ENCODE peak calls at places on chromosomes 12 and 14, in six cellular contexts. M is SK-N-SH, N is HepG2, B is GM12878, P is K562, G is HCT116. Y is an unnamed sample.

GRCh38 chr14:98208074-98208675 is 1063.8 kb downstream of the BCL11B start:
- DNase-seq in P (no peak), B (no peak), M (no peak), N (no peak), G (no peak), Y (no peak)

GRCh38 chr12:132178801-132179401 is 34.6 kb downstream of the NOC4L start:
- DNase-seq in B (no peak), G (no peak), N (no peak), M (no peak), P (no peak), Y (peak)

GRCh38 chr12:13024151-13024946 is 19.8 kb upstream of the FAM234B start:
- DNase-seq in M (no peak), G (peak), B (no peak), P (peak), N (peak), Y (peak)

GRCh38 chr12:54981796-54982195 is 2.8 kb downstream of the TESPA1 start:
- DNase-seq in N (no peak), G (no peak), M (no peak), B (no peak), P (no peak), Y (no peak)

GRCh38 chr14:43540948-43541347 is 966.1 kb downstream of the FSCB start:
- DNase-seq in G (no peak), P (no peak), M (peak), B (no peak), N (peak), Y (peak)

GRCh38 chr12:68497702-68498101 is 113.0 kb upstream of the RAP1B start:
- DNase-seq in M (no peak), B (peak), G (peak), P (no peak), N (no peak), Y (no peak)

GRCh38 chr14:103142031-103142430 is 18.8 kb downstream of the TNFAIP2 start:
- DNase-seq in M (no peak), G (no peak), N (no peak), B (no peak), P (no peak), Y (no peak)

GRCh38 chr12:14723763-14724162 is 27.4 kb upstream of the GUCY2C start:
- DNase-seq in B (peak), M (peak), N (peak), P (peak), G (peak), Y (peak)

GRCh38 chr14:92481386-92481785 is 32.2 kb upstream of the RIN3 start:
- DNase-seq in G (no peak), B (no peak), P (no peak), M (no peak), N (no peak), Y (no peak)

GRCh38 chr14:75972729-75973480 is 8.9 kb downstream of the TGFB3 start:
- DNase-seq in P (no peak), B (no peak), G (no peak), N (no peak), M (peak), Y (peak)

GRCh38 chr14:24436355-24437019 is 6.1 kb downstream of the SDR39U1 start:
- DNase-seq in P (peak), N (peak), M (peak), G (peak), B (no peak), Y (peak)

GRCh38 chr12:124391340-124392261 is 96.7 kb downstream of the RFLNA start:
- DNase-seq in B (peak), G (peak), M (no peak), P (no peak), N (no peak), Y (no peak)

GRCh38 chr14:79293482-79293881 is 917.8 kb downstream of the DIO2 start:
- DNase-seq in P (no peak), B (no peak), N (no peak), G (no peak), M (no peak), Y (no peak)

GRCh38 chr12:94745562-94745961 is 95.2 kb upstream of the TMCC3 start:
- DNase-seq in B (no peak), P (no peak), G (no peak), M (no peak), N (no peak), Y (no peak)

GRCh38 chr12:52235822-52236291 is 2.8 kb downstream of the KRT7 start:
- DNase-seq in M (peak), G (no peak), B (no peak), P (no peak), N (no peak), Y (no peak)

GRCh38 chr12:56629459-56630179 is 507 bp downstream of the BAZ2A start:
- DNase-seq in P (peak), G (no peak), M (peak), B (no peak), N (no peak), Y (peak)

GRCh38 chr14:35534130-35534883 is at the start of gene INSM2:
- DNase-seq in P (peak), N (no peak), B (no peak), M (no peak), G (no peak), Y (peak)

GRCh38 chr14:102728509-102728908 is 48.7 kb upstream of the TRAF3 start:
- DNase-seq in M (no peak), P (no peak), G (no peak), N (no peak), B (no peak), Y (no peak)

GRCh38 chr12:67633708-67634107 is 14.8 kb upstream of the DYRK2 start:
- DNase-seq in N (no peak), M (no peak), G (no peak), P (no peak), B (no peak), Y (no peak)

GRCh38 chr14:78767436-78767835 is 597.3 kb downstream of the NRXN3 start:
- DNase-seq in B (no peak), M (no peak), N (no peak), P (no peak), G (no peak), Y (no peak)

GRCh38 chr12:16348435-16349131 is 1.1 kb downstream of the MGST1 start:
- DNase-seq in B (peak), G (no peak), N (no peak), P (no peak), M (no peak), Y (peak)

GRCh38 chr12:29957835-29958234 is 174.1 kb upstream of the TMTC1 start:
- DNase-seq in G (no peak), P (no peak), B (no peak), M (no peak), N (no peak), Y (no peak)

GRCh38 chr12:90677552-90677951 is 277.4 kb downstream of the CCER1 start:
- DNase-seq in B (no peak), G (no peak), M (no peak), N (no peak), P (no peak), Y (no peak)

GRCh38 chr12:12975322-12976077 is 23.5 kb upstream of the GPRC5D start:
- DNase-seq in P (peak), G (peak), N (peak), M (peak), B (no peak), Y (peak)

GRCh38 chr14:53537421-53538315 is 384.5 kb upstream of the DDHD1 start:
- DNase-seq in M (no peak), B (no peak), G (no peak), P (no peak), N (no peak), Y (peak)

GRCh38 chr12:123971770-123972447 is 722 bp downstream of the CCDC92 start:
- DNase-seq in B (no peak), M (peak), N (peak), G (no peak), P (no peak), Y (peak)

GRCh38 chr12:42812086-42812485 is 222.5 kb upstream of the PRICKLE1 start:
- DNase-seq in N (no peak), G (no peak), P (no peak), M (no peak), B (no peak), Y (no peak)

GRCh38 chr12:122886851-122887816 is 8.8 kb downstream of the VPS37B start:
- DNase-seq in M (no peak), P (no peak), B (peak), N (no peak), G (peak), Y (no peak)

GRCh38 chr14:85118274-85118673 is 411.7 kb upstream of the FLRT2 start:
- DNase-seq in G (no peak), M (no peak), B (no peak), N (no peak), P (no peak), Y (no peak)

GRCh38 chr12:162467-163307 is 51.3 kb downstream of the SLC6A12 start:
- DNase-seq in N (no peak), G (no peak), P (no peak), M (peak), B (no peak), Y (peak)

GRCh38 chr14:74528886-74529285 is 35.3 kb downstream of the ISCA2 start:
- DNase-seq in M (no peak), B (no peak), N (no peak), G (no peak), P (no peak), Y (no peak)

DNA sequence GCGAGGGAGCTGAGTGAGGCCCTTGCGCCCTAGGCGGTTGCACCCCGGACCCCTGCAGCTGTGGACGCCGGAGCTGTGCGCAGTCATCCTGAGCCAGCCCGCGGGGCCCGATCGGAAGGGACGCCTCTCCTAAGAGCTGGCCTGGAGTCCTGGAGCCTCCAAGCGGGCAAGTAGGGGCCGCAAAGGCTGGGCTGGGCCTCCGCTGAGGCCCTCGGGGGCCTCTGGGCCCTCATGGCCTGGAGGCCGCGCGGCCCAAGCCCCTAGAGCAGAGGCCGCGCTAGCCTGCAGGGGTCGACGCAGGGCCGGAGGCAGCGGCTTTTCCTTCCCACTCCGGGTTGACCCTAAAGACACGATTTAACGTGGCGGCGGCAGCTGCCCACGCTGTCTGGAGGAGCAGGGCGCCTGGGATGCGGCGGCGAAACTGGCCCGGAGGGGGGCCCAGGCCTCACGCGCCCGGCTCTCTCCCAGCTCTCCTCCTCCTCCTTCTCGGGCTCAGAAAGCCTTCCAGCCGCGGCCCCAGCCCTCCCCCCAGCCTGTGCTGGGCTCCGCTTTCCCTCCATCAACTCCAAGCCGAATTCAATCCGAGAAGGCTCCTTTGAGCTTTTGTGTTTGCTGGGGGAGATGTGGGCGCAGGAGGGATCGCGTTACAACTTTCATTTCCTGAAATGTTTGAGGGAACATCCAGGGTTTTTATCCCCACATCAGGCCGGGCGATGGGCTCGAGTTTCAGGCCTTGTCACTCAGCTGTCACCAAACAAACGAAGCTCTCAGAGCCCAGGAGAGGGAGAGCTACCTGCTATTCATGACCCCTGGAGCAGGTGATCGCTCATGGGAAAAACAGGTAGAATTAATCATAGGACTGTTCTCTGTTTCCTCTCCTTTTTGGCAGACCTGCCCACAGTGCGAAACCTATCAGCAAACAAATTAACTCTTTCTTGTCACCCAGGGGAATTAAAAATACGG is 11.5 kb downstream of the SIX1 start:
- DNase-seq in B (no peak), M (peak), P (no peak), G (no peak), N (no peak), Y (peak)
- H2AFZ ChIP-seq in B (no peak), M (peak), P (no peak), G (no peak), N (no peak), Y (peak)

DNA sequence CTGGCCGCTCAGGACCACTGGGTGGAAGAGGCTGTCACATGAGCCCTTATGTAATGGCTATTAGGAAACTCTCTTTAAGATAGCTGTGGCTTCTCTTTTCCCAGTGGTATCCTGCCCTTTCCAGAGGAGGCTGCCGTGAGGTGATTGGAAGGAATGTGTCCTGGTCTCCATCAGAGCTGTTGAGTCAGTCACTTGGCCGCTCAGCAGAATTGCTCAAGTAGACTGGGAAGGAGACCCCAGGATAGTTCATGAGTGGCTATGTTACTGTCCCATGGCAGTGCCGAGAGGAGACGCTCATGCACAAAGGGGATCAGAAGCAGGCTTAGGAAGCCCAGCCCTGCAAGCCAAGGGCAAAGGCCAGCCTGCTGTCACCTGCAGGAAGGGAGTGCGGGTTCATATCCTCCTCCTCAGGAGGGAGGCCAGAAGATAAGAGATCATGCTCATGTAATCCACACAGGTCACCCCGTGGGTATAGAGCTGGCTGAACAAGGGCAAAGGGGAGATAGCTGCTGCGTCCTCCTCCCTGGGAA is 136.9 kb upstream of the MAX start:
- DNase-seq in P (no peak), G (no peak), N (peak), M (no peak), B (no peak), Y (no peak)
- TF ChIP-seq REST in P (no peak), G (no peak), N (no peak), M (no peak), B (no peak), Y (no peak)

DNA sequence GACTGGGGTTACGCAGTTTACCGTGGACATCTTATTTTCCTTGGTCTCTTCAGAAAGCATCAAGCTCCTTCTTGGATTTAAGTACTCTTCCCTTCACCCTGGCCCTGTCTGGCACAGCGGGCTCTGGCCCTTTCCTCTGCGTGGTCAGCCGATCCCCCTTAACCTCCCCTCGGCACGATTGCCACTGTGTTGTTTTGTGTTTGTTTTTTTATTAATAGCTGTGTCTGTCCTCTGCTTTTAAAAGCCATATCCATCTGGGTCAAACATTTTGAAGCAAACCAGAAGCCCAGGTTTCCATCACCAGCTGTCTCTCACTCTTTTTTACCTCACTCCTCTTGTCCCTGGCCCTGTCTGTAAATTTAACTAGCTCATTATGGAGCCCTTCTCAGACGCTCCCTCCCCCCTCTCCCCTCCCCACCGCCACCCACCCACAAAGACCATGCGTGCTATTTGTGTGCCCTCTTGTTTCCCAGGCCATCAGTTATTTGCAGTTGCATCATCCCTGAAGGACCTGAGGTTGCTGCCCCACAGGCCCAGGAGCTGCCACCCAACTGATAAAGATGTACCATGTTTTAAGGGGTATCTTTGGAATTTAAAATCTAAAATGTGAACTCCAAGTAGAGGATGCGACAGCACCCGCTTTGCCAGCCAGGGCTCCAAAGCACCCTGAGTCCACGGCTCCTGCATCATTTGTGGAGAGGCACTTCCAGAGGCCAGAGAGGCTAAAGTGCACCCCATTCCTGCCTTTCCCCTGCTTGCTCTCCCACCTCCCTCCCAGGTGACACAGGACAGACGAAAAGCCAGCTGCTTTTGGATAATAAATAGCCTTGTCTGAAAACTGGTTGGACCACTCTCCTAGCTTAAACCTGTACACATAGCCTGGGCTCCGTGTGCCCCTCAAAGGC is 3.9 kb downstream of the BCL11B start:
- DNase-seq in G (no peak), B (no peak), N (no peak), M (no peak), P (no peak), Y (no peak)
- H3K4me3 ChIP-seq in G (no peak), B (no peak), N (no peak), M (no peak), P (no peak), Y (peak)

DNA sequence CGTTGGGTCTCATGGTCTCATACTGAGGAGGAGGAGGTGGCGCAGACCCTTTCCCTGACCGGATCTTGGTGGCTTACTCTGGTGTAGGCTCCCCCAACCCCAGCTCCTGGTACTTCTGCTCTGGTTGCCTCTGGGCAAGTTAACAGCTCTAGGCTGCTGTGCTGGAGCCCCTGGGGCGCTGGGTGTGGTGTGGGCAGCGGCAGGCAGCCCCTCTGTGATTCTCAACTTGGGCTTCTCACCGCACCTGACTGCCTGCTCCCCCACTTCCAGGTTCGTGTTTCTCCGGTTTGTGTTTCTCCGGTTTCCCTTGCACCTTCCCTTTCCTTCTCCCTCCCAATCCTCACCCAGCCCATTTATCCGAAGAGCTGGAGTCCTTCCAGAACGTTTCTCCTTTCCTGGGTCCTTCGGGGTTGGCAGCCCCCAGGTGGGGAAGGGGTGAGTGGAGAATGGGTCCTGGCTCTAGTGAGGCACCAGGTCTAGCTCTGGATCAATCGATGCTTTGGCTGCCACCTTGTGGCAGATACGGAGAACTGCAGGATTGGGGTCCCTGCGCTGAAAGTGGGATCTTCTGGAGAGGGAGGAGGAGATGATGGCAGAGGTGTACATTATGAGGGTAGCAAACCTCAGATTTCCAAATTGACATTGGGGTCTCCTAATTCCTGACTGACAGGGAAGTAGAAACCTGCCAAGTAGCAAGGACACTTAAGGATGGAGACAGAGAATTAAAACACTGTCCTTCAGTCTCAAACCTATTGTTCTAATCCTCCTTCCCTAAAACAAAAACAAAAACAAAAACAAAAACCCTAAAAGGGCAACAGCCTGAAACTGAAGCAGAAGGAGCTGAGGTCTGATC is 8.3 kb downstream of the CISTR start:
- DNase-seq in N (peak), P (peak), B (no peak), M (peak), G (no peak), Y (peak)
- H2AFZ ChIP-seq in N (peak), P (peak), B (peak), M (no peak), G (peak), Y (peak)

DNA sequence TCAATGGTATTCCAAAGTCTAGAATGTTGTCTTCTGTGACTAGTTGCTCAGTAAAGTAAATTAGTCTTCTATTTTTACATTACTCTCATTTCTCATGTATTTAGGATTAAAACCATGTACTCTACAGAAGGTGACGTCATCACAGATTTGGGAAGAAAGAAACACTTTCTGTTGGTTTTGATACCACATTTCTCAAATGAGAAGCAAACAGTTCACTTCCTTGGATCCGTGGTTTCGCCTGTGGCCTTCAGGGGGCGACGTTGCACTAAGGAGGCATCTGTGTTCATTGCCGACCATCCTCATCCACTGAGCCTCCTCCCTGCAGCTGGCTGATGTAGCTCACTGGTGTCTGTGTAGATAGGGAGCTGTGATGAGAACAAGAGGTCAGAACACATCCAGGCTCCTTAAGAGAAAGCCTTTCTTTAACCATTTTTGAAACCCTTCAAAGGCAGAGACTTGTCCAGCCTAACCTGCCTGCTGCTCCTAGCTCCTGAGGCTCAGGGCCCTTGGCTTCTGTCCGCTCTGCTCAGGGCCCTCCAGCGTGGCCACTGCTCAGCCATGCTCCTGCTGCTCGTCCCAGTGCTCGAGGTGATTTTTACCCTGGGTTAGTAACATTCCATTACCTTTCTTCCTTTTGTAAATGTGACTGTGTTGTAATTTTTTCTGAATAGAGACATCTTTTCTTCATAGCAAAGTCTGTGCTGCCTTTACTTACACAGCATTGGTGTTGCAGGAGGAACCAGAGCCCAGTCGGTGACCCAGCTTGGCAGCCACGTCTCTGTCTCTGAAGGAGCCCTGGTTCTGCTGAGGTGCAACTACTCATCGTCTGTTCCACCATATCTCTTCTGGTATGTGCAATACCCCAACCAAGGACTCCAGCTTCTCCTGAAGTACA is 220.6 kb upstream of the OR4E1 start:
- DNase-seq in N (no peak), G (no peak), B (no peak), M (no peak), P (peak), Y (peak)
- TF ChIP-seq REST in N (no peak), G (no peak), B (no peak), M (no peak), P (no peak), Y (no peak)